ENCODE peak calls at places on chromosomes 7 and 10, in six cellular contexts. F is CD8-positive, alpha-beta memory T cell; M is PC-9; R is aorta; U is upper lobe of right lung; J is IMR-90. Q is an unnamed sample.

GRCh38 chr7:45726883-45727282 is 146.0 kb downstream of the CCDC201 start:
- DNase-seq in F (no peak), M (no peak), R (no peak), U (peak; percentile 51), J (no peak), Q (no peak)

GRCh38 chr10:22477365-22478287 is 132.3 kb downstream of the SPAG6 start:
- DNase-seq in F (no peak), M (no peak), R (no peak), U (no peak), J (no peak), Q (no peak)

GRCh38 chr10:14009315-14010082 is 321.2 kb downstream of the FRMD4A start:
- DNase-seq in F (peak; percentile 44), M (no peak), R (no peak), U (no peak), J (peak; percentile 90), Q (peak; percentile 79)

GRCh38 chr10:32190890-32191491 is 134.8 kb upstream of the KIF5B start:
- DNase-seq in F (no peak), M (no peak), R (no peak), U (no peak), J (peak; percentile 36), Q (no peak)

GRCh38 chr7:13792208-13792607 is 197.3 kb downstream of the ETV1 start:
- DNase-seq in F (no peak), M (no peak), R (no peak), U (no peak), J (no peak), Q (no peak)

GRCh38 chr7:105648561-105649401 is 67.5 kb upstream of the EFCAB10 start:
- DNase-seq in F (no peak), M (peak; percentile 84), R (no peak), U (peak; percentile 48), J (no peak), Q (no peak)

GRCh38 chr7:24821045-24821853 is 64.0 kb upstream of the GSDME start:
- DNase-seq in F (peak; percentile 69), M (peak; percentile 90), R (peak; percentile 79), U (peak; percentile 71), J (peak; percentile 96), Q (peak; percentile 94)

GRCh38 chr10:91354166-91354565 is 56.0 kb upstream of the HECTD2 start:
- DNase-seq in F (no peak), M (no peak), R (no peak), U (no peak), J (no peak), Q (no peak)

GRCh38 chr10:69218831-69219230 is 1.3 kb upstream of the HKDC1 start:
- DNase-seq in F (no peak), M (no peak), R (no peak), U (no peak), J (no peak), Q (no peak)

GRCh38 chr7:2821161-2821841 is 22.8 kb downstream of the GNA12 start:
- DNase-seq in F (no peak), M (peak; percentile 38), R (no peak), U (no peak), J (peak; percentile 83), Q (peak; percentile 94)

GRCh38 chr7:38323156-38323555 is 49.7 kb upstream of the TARP start:
- DNase-seq in F (no peak), M (no peak), R (no peak), U (no peak), J (no peak), Q (no peak)

GRCh38 chr7:105673367-105674188 is 92.3 kb upstream of the EFCAB10 start:
- DNase-seq in F (no peak), M (peak; percentile 64), R (no peak), U (peak; percentile 84), J (no peak), Q (no peak)

GRCh38 chr7:91995391-91995790 is 54.7 kb downstream of the AKAP9 start:
- DNase-seq in F (no peak), M (no peak), R (no peak), U (no peak), J (no peak), Q (no peak)

GRCh38 chr7:84021292-84021898 is 173.2 kb downstream of the SEMA3A start:
- DNase-seq in F (no peak), M (no peak), R (no peak), U (no peak), J (peak; percentile 65), Q (no peak)

GRCh38 chr10:114492351-114493037 is 88.2 kb upstream of the AFAP1L2 start:
- DNase-seq in F (no peak), M (no peak), R (no peak), U (no peak), J (peak; percentile 34), Q (no peak)

GRCh38 chr10:95987685-95988426 is 55.5 kb upstream of the CCNJ start:
- DNase-seq in F (no peak), M (no peak), R (no peak), U (no peak), J (no peak), Q (no peak)

GRCh38 chr10:95988702-95989101 is 54.7 kb upstream of the CCNJ start:
- DNase-seq in F (no peak), M (no peak), R (no peak), U (no peak), J (no peak), Q (no peak)
- H3K4me3 ChIP-seq in F (no peak overlapping the region), M (no peak overlapping the region), R (no peak overlapping the region), U (no peak overlapping the region), J (no peak overlapping the region), Q (no peak overlapping the region)

DNA sequence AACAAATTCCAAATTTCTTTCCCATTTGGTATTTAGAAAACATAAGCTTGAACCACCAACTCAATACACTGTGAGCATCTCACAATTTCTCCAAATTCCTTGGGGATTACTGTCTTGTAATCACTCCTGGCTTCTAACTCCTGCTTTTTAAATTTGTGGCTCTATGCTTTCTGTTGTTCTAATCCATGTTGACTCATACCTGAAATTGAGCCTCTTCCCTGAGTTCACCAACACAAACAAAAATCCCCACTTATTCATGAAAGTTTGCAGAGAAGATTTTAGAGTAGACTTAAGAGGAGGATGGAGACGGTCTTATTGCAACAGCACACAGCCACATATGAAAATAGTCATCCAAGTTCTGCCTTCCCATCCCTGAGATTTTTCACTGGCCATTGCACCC is 252.5 kb downstream of the PTEN start:
- DNase-seq in F (no peak), M (no peak), R (no peak), U (no peak), J (peak; percentile 88), Q (no peak)
- H3K4me1 ChIP-seq in F (peaks cover 22% of the 10 kb centered on the region), M (peaks cover 2% of the 10 kb centered on the region), R (no peaks in the 10 kb centered on the region), U (peaks cover 9% of the 10 kb centered on the region), J (peaks cover 17% of the 10 kb centered on the region), Q (peaks cover 44% of the 10 kb centered on the region)

DNA sequence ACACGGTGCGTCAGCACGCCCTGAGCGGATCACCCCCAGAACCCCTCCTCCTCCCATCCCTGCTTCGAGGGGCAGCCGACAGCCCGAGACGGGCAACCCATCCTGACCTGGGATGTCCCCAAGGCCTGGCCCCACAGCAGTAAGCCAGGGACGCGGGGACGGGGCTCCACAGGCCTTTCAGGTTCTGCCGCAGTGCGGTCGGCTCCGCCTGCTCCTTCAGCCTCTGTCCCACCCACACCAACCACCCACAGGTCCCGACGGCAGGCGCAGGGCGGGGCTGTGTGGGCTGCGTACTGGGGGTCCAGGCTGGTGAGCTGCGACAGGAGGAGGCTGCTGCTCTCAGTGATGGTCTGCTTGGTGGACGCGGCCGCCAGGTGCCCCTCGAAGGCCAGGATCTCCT is 16.7 kb downstream of the INTS1 start:
- DNase-seq in F (no peak), M (no peak), R (no peak), U (no peak), J (no peak), Q (no peak)
- H3K36me3 ChIP-seq in F (peaks cover 14% of the 10 kb centered on the region), M (peaks cover 8% of the 10 kb centered on the region), R (peaks cover 14% of the 10 kb centered on the region), U (peaks cover 93% of the 10 kb centered on the region), J (peaks cover 84% of the 10 kb centered on the region), Q (peaks cover 90% of the 10 kb centered on the region)

GRCh38 chr10:95261926-95262325 is 28.9 kb downstream of the PDLIM1 start:
- DNase-seq in F (no peak), M (no peak), R (no peak), U (no peak), J (no peak), Q (no peak)

GRCh38 chr10:95262763-95263518 is 27.9 kb downstream of the PDLIM1 start:
- DNase-seq in F (no peak), M (no peak), R (no peak), U (no peak), J (no peak), Q (no peak)

GRCh38 chr10:95257849-95258248 is 33.0 kb downstream of the PDLIM1 start:
- DNase-seq in F (no peak), M (no peak), R (no peak), U (no peak), J (no peak), Q (no peak)

GRCh38 chr10:95260909-95261552 is 29.8 kb downstream of the PDLIM1 start:
- DNase-seq in F (no peak), M (no peak), R (no peak), U (no peak), J (peak; percentile 62), Q (peak; percentile 41)

GRCh38 chr10:95260397-95260881 is 30.4 kb downstream of the PDLIM1 start:
- DNase-seq in F (no peak), M (peak; percentile 52), R (peak; percentile 61), U (no peak), J (peak; percentile 94), Q (peak; percentile 92)
- H3K4me3 ChIP-seq in F (no peak overlapping the region), M (no peak overlapping the region), R (no peak overlapping the region), U (no peak overlapping the region), J (no peak overlapping the region), Q (no peak overlapping the region)

DNA sequence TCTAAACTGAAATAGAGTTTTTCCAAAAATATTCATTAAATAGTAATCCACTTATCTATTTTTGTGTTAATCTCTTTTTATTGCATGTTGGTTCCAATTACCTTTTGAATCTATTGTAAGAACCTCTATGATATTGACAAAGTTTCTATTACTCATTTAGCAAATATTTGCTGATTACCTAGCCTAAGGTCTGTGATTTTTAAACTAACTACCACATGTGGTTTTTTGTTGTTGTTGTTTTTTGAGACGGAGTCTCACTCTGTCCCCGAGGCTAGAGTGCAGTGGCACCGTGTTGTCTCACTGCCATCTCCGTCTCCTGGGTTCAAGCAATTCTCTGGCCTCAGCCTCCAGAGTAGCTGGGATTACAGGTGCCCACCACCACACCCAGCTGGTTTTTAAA is 2.0 kb upstream of the ASB13 start:
- DNase-seq in F (no peak), M (no peak), R (no peak), U (no peak), J (no peak), Q (no peak)
- H3K4me1 ChIP-seq in F (peaks cover 17% of the 10 kb centered on the region), M (peaks cover 25% of the 10 kb centered on the region), R (no peaks in the 10 kb centered on the region), U (peaks cover 15% of the 10 kb centered on the region), J (no peaks in the 10 kb centered on the region), Q (peaks cover 16% of the 10 kb centered on the region)